ENCODE peak calls at places on chromosomes 4 and X, in four cellular contexts. One of them, this sample, is unnamed.
A peak's percentile ranks its signal among the peaks of the same experiment; 100 is the strongest.

GRCh38 chr4:26482508-26483462 is 7.5 kb downstream of the CCKAR start:
- DNase-seq in pancreas: no peak
- DNase-seq in dorsolateral prefrontal cortex: no peak
- DNase-seq in osteoblast: no peak
- DNase-seq in this sample: no peak

GRCh38 chr4:25401066-25401465 is 24.0 kb downstream of the ANAPC4 start:
- DNase-seq in osteoblast: peak; percentile 46
- DNase-seq in pancreas: no peak
- DNase-seq in dorsolateral prefrontal cortex: no peak
- DNase-seq in this sample: no peak

GRCh38 chr4:6749340-6750171 is 33.0 kb upstream of the KIAA0232 start:
- DNase-seq in osteoblast: peak; percentile 95
- DNase-seq in dorsolateral prefrontal cortex: no peak
- DNase-seq in pancreas: peak; percentile 69
- DNase-seq in this sample: no peak

GRCh38 chr4:66562276-66562806 is 892.1 kb upstream of the EPHA5 start:
- DNase-seq in pancreas: no peak
- DNase-seq in osteoblast: peak; percentile 86
- DNase-seq in dorsolateral prefrontal cortex: no peak
- DNase-seq in this sample: no peak

GRCh38 chr4:8050555-8051206 is 107.9 kb downstream of the ABLIM2 start:
- DNase-seq in dorsolateral prefrontal cortex: peak; percentile 73
- DNase-seq in osteoblast: peak; percentile 62
- DNase-seq in pancreas: peak; percentile 66
- DNase-seq in this sample: no peak

GRCh38 chr4:60403986-60404385 is 796.1 kb upstream of the ADGRL3 start:
- DNase-seq in osteoblast: no peak
- DNase-seq in dorsolateral prefrontal cortex: no peak
- DNase-seq in pancreas: no peak
- DNase-seq in this sample: no peak

GRCh38 chr4:29128810-29129209 is 1591.4 kb upstream of the PCDH7 start:
- DNase-seq in osteoblast: no peak
- DNase-seq in dorsolateral prefrontal cortex: no peak
- DNase-seq in pancreas: no peak
- DNase-seq in this sample: no peak

GRCh38 chr4:26736621-26737020 is 124.0 kb upstream of the STIM2 start:
- DNase-seq in pancreas: no peak
- DNase-seq in dorsolateral prefrontal cortex: no peak
- DNase-seq in osteoblast: peak; percentile 39
- DNase-seq in this sample: no peak

GRCh38 chrX:132364313-132364712 is 124.5 kb downstream of the MBNL3 start:
- DNase-seq in pancreas: no peak
- DNase-seq in osteoblast: no peak
- DNase-seq in dorsolateral prefrontal cortex: no peak
- DNase-seq in this sample: no peak

GRCh38 chr4:144494280-144494679 is 151.7 kb upstream of the HHIP start:
- DNase-seq in pancreas: no peak
- DNase-seq in dorsolateral prefrontal cortex: no peak
- DNase-seq in osteoblast: no peak
- DNase-seq in this sample: no peak

GRCh38 chrX:114717921-114718320 is 134.0 kb downstream of the HTR2C start:
- DNase-seq in pancreas: no peak
- DNase-seq in osteoblast: no peak
- DNase-seq in dorsolateral prefrontal cortex: no peak
- DNase-seq in this sample: no peak

GRCh38 chr4:159141193-159141592 is 38.3 kb downstream of the RAPGEF2 start:
- DNase-seq in dorsolateral prefrontal cortex: no peak
- DNase-seq in pancreas: no peak
- DNase-seq in osteoblast: peak; percentile 62
- DNase-seq in this sample: no peak

GRCh38 chrX:73852022-73852421 is 289.0 kb downstream of the CHIC1 start:
- DNase-seq in osteoblast: no peak
- DNase-seq in pancreas: no peak
- DNase-seq in dorsolateral prefrontal cortex: no peak
- DNase-seq in this sample: no peak

GRCh38 chr4:108821056-108821925 is 58.4 kb upstream of the ETNPPL start:
- DNase-seq in dorsolateral prefrontal cortex: no peak
- DNase-seq in pancreas: no peak
- DNase-seq in osteoblast: no peak
- DNase-seq in this sample: no peak

GRCh38 chr4:46830971-46831454 is 78.0 kb downstream of the COX7B2 start:
- DNase-seq in osteoblast: no peak
- DNase-seq in pancreas: peak; percentile 21
- DNase-seq in dorsolateral prefrontal cortex: no peak
- DNase-seq in this sample: no peak

GRCh38 chr4:64384237-64385176 is 24.7 kb downstream of the TECRL start:
- DNase-seq in osteoblast: no peak
- DNase-seq in dorsolateral prefrontal cortex: no peak
- DNase-seq in pancreas: no peak
- DNase-seq in this sample: no peak

GRCh38 chrX:129599499-129599898 is 55.3 kb downstream of the APLN start:
- DNase-seq in dorsolateral prefrontal cortex: no peak
- DNase-seq in osteoblast: no peak
- DNase-seq in pancreas: no peak
- DNase-seq in this sample: no peak

GRCh38 chr4:28788929-28789490 is 1928.4 kb downstream of the STIM2 start:
- DNase-seq in dorsolateral prefrontal cortex: no peak
- DNase-seq in pancreas: no peak
- DNase-seq in osteoblast: no peak
- DNase-seq in this sample: no peak

GRCh38 chr4:163693211-163693610 is 198.7 kb downstream of the TMA16 start:
- DNase-seq in osteoblast: no peak
- DNase-seq in pancreas: no peak
- DNase-seq in dorsolateral prefrontal cortex: no peak
- DNase-seq in this sample: no peak

GRCh38 chr4:126839066-126839465 is 793.7 kb upstream of the INTU start:
- DNase-seq in dorsolateral prefrontal cortex: no peak
- DNase-seq in osteoblast: peak; percentile 79
- DNase-seq in pancreas: no peak
- DNase-seq in this sample: no peak

GRCh38 chrX:123436512-123436911 is 252.4 kb downstream of the GRIA3 start:
- DNase-seq in pancreas: no peak
- DNase-seq in osteoblast: no peak
- DNase-seq in dorsolateral prefrontal cortex: no peak
- DNase-seq in this sample: no peak

GRCh38 chrX:131763674-131764073 is 219.8 kb downstream of the OR13H1 start:
- DNase-seq in pancreas: peak; percentile 68
- DNase-seq in dorsolateral prefrontal cortex: peak; percentile 83
- DNase-seq in osteoblast: no peak
- DNase-seq in this sample: no peak

DNA sequence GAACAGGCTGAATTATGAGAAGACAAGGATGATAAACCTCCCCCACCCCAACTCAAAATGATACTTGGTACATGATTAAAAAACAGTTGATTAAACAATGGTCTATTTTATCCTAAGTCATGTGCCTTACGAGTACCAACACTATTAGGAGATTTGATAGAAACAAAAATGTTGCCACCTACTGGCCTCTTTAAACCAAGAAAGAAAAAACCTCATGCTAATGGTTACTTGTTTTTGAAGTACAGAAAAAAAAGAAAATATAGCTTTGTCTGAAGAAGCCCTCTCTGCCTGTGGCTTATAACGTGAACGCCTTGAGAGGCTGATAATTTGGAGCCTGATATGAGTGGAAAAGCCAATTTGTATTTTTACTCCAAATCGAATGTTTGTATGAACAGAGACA is 538.2 kb downstream of the DMD start:
- DNase-seq in osteoblast: no peak
- DNase-seq in dorsolateral prefrontal cortex: no peak
- DNase-seq in pancreas: no peak
- DNase-seq in this sample: no peak
- TF ChIP-seq CTCF in osteoblast: no peak
- TF ChIP-seq CTCF in dorsolateral prefrontal cortex: peak; percentile 53
- TF ChIP-seq CTCF in pancreas: no peak
- TF ChIP-seq CTCF in this sample: no peak

GRCh38 chr4:184267673-184268573 is 50.2 kb upstream of the ENPP6 start:
- DNase-seq in pancreas: no peak
- DNase-seq in dorsolateral prefrontal cortex: peak; percentile 36
- DNase-seq in osteoblast: peak; percentile 83
- DNase-seq in this sample: peak; percentile 50

GRCh38 chr4:184269879-184270430 is 52.3 kb upstream of the ENPP6 start:
- DNase-seq in dorsolateral prefrontal cortex: no peak
- DNase-seq in osteoblast: no peak
- DNase-seq in pancreas: no peak
- DNase-seq in this sample: no peak

GRCh38 chr4:184265566-184266351 is 48.1 kb upstream of the ENPP6 start:
- DNase-seq in osteoblast: no peak
- DNase-seq in dorsolateral prefrontal cortex: no peak
- DNase-seq in pancreas: no peak
- DNase-seq in this sample: no peak

GRCh38 chr4:184268574-184269160 is 51.0 kb upstream of the ENPP6 start:
- DNase-seq in osteoblast: no peak
- DNase-seq in dorsolateral prefrontal cortex: no peak
- DNase-seq in pancreas: no peak
- DNase-seq in this sample: no peak

DNA sequence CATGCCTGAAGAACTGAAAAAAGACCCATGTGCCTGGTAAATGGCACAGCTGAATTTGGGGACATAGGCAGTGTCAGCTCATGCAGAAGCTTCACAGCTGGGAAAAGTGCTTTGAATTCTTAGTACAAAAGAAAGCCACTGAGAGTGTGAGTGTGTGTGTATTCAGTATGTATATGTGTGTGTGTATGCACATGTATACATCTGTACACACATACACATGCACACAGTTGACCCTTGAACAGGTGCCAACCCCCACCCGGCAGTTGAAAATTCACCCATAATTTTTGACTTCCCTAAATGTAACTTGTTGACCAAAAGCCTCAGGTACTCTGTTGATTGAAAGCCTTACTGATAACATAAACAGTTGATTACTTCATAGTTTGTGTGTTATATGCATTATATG is 49.5 kb upstream of the ENPP6 start:
- DNase-seq in pancreas: no peak
- DNase-seq in osteoblast: peak; percentile 72
- DNase-seq in dorsolateral prefrontal cortex: no peak
- DNase-seq in this sample: no peak
- H3K27ac ChIP-seq in pancreas: no peak overlapping the region
- H3K27ac ChIP-seq in osteoblast: peak overlapping the region; percentile 93
- H3K27ac ChIP-seq in dorsolateral prefrontal cortex: no peak overlapping the region
- H3K27ac ChIP-seq in this sample: peak overlapping the region; percentile 41

GRCh38 chr4:183078634-183079033 is 20.4 kb upstream of the WWC2 start:
- DNase-seq in pancreas: no peak
- DNase-seq in osteoblast: no peak
- DNase-seq in dorsolateral prefrontal cortex: no peak
- DNase-seq in this sample: no peak

GRCh38 chr4:183071222-183071621 is 27.8 kb upstream of the WWC2 start:
- DNase-seq in osteoblast: no peak
- DNase-seq in pancreas: no peak
- DNase-seq in dorsolateral prefrontal cortex: no peak
- DNase-seq in this sample: no peak

GRCh38 chr4:183072181-183072580 is 26.9 kb upstream of the WWC2 start:
- DNase-seq in pancreas: no peak
- DNase-seq in dorsolateral prefrontal cortex: no peak
- DNase-seq in osteoblast: no peak
- DNase-seq in this sample: no peak

GRCh38 chr4:183074288-183074990 is 24.6 kb upstream of the WWC2 start:
- DNase-seq in dorsolateral prefrontal cortex: no peak
- DNase-seq in osteoblast: peak; percentile 75
- DNase-seq in pancreas: no peak
- DNase-seq in this sample: no peak

DNA sequence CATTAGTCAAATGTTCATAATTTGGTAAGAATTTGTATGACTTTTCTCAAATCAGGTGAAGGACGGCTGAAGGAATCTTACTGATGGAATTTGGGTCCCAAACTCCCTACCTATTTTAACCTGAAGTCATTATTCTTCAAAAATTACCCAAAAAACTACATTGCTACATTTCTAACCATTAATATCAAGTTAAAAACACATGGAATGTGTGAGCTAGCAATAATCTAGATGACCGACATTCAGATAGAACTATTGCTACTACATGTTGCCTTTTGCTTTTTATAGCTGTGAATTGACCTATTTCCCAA is 25.3 kb upstream of the WWC2 start:
- DNase-seq in pancreas: no peak
- DNase-seq in dorsolateral prefrontal cortex: no peak
- DNase-seq in osteoblast: peak; percentile 71
- DNase-seq in this sample: no peak
- TF ChIP-seq CTCF in pancreas: no peak
- TF ChIP-seq CTCF in dorsolateral prefrontal cortex: peak; percentile 40
- TF ChIP-seq CTCF in osteoblast: peak; percentile 9
- TF ChIP-seq CTCF in this sample: no peak

DNA sequence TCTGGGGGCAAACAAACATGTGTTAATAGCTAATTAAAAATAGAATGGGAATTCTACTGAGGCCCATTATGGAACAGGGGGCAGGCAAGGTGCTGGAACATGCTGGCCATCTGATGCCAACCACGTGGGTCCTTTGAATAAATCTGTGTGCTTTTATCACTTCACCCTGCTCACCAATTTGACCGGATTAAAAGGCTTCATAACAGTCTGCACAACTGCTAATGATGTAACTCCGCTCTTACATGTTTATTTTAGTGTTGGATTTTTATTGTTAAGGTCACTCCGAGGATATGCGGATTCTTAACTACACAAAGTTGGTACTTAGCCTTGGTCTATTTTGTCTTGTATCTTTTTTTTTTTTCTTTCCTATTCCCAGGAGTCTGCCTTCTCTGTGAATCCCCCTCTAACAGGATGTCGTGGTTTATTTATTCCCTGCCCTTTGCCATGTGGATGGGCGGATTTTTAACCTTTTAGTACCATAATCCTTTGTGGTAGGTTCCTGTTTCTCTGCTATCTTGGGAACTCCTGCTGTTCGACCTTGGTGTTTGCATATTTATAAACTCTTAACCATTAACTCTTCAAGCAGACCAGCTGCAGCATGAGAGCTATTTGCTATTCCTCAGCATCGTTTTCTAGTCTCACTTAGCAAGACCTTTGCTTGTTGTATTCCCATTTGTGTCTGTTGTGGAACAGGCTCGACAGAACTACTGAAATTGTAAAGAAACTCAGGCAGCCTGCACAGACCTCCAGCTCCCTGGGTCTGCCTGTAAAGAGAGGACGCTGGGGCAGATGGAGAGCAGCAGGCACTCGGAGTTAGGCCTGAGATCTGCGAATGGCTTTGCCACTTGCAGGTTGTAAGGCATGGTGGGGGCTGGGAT is 38.0 kb downstream of the TRIM2 start:
- DNase-seq in pancreas: no peak
- DNase-seq in dorsolateral prefrontal cortex: no peak
- DNase-seq in osteoblast: no peak
- DNase-seq in this sample: no peak
- H3K27ac ChIP-seq in pancreas: no peak overlapping the region
- H3K27ac ChIP-seq in dorsolateral prefrontal cortex: peak overlapping the region; percentile 28
- H3K27ac ChIP-seq in osteoblast: no peak overlapping the region
- H3K27ac ChIP-seq in this sample: no peak overlapping the region

GRCh38 chrX:19870206-19870605 is 17.2 kb downstream of the SH3KBP1 start:
- DNase-seq in dorsolateral prefrontal cortex: no peak
- DNase-seq in osteoblast: no peak
- DNase-seq in pancreas: no peak
- DNase-seq in this sample: no peak
- TF ChIP-seq CTCF in dorsolateral prefrontal cortex: no peak
- TF ChIP-seq CTCF in osteoblast: no peak
- TF ChIP-seq CTCF in pancreas: no peak
- TF ChIP-seq CTCF in this sample: no peak

This sample was measured in CD4-positive, alpha-beta T cell.